ENCODE peak calls at places on chromosomes 12 and 14, in four cellular contexts. W is H9, M is H1, I is mesendoderm. D is an unnamed sample.

GRCh38 chr12:89373772-89374572 is 21.7 kb upstream of the DUSP6 start:
- DNase-seq in M (no peak), I (no peak), W (no peak), D (no peak)

GRCh38 chr14:89719371-89720075 is 235.0 kb downstream of the EFCAB11 start:
- DNase-seq in W (no peak), M (no peak), I (no peak), D (no peak)

GRCh38 chr14:102374264-102374663 is 11.5 kb downstream of the TECPR2 start:
- DNase-seq in M (no peak), W (no peak), I (no peak), D (no peak)

GRCh38 chr14:23537351-23538048 is 14.1 kb downstream of the ZFHX2 start:
- DNase-seq in W (peak; percentile 95), M (peak; percentile 77), I (peak; percentile 92), D (no peak)

GRCh38 chr14:23577004-23577681 is 1.4 kb downstream of the JPH4 start:
- DNase-seq in I (peak; percentile 46), M (peak; percentile 77), W (peak; percentile 58), D (no peak)

GRCh38 chr14:54640480-54640879 is 73.6 kb downstream of the SAMD4A start:
- DNase-seq in I (no peak), M (no peak), W (no peak), D (no peak)

GRCh38 chr12:6167327-6168280 is 32.6 kb upstream of the CD9 start:
- DNase-seq in M (no peak), I (no peak), W (no peak), D (peak; percentile 98)

GRCh38 chr12:31393004-31393550 is 67.1 kb upstream of the SINHCAF start:
- DNase-seq in I (no peak), W (no peak), M (no peak), D (no peak)

GRCh38 chr14:24198845-24199524 is 3.7 kb upstream of the TM9SF1 start:
- DNase-seq in W (no peak), M (no peak), I (no peak), D (no peak)

GRCh38 chr14:53975444-53975843 is 18.8 kb upstream of the BMP4 start:
- DNase-seq in M (no peak), W (no peak), I (no peak), D (no peak)

GRCh38 chr12:118061011-118061875 is at the start of gene WSB2:
- DNase-seq in W (peak; percentile 59), I (peak; percentile 58), M (peak; percentile 70), D (peak; percentile 49)

GRCh38 chr12:4355843-4356327 is 23.6 kb downstream of the FGF23 start:
- DNase-seq in W (peak; percentile 96), M (peak; percentile 99), I (peak; percentile 92), D (peak; percentile 63)

GRCh38 chr14:55454264-55455151 is 14.1 kb upstream of the TBPL2 start:
- DNase-seq in I (peak; percentile 13), M (peak; percentile 42), W (no peak), D (peak; percentile 66)

GRCh38 chr12:22121224-22121623 is 75.2 kb downstream of the CMAS start:
- DNase-seq in W (peak; percentile 77), M (peak; percentile 68), I (peak; percentile 34), D (no peak)

GRCh38 chr12:6234214-6234613 is 34.0 kb downstream of the CD9 start:
- DNase-seq in W (no peak), M (no peak), I (no peak), D (no peak)

GRCh38 chr12:52442600-52443061 is 8.5 kb upstream of the KRT75 start:
- DNase-seq in M (peak; percentile 56), W (peak; percentile 83), I (peak; percentile 87), D (peak; percentile 98)

GRCh38 chr14:56244138-56244789 is 126.1 kb downstream of the PELI2 start:
- DNase-seq in I (no peak), M (no peak), W (no peak), D (peak; percentile 5)

GRCh38 chr14:92702441-92702918 is 45.9 kb downstream of the LGMN start:
- DNase-seq in M (no peak), I (no peak), W (no peak), D (no peak)

GRCh38 chr12:48379784-48380183 is 29.1 kb upstream of the ZNF641 start:
- DNase-seq in I (no peak), M (no peak), W (no peak), D (no peak)

GRCh38 chr12:11801643-11802042 is 152.2 kb downstream of the ETV6 start:
- DNase-seq in I (no peak), M (no peak), W (no peak), D (peak; percentile 81)

GRCh38 chr12:113103756-113104450 is 31.7 kb downstream of the RASAL1 start:
- DNase-seq in I (peak; percentile 89), W (peak; percentile 94), M (peak; percentile 89), D (peak; percentile 20)

GRCh38 chr14:93040443-93040842 is 75.3 kb downstream of the ITPK1 start:
- DNase-seq in I (no peak), M (no peak), W (no peak), D (no peak)

GRCh38 chr14:85634205-85634604 is 104.3 kb downstream of the FLRT2 start:
- DNase-seq in I (no peak), W (no peak), M (no peak), D (no peak)

GRCh38 chr12:49984476-49984890 is 11.7 kb downstream of the AQP6 start:
- DNase-seq in I (peak; percentile 65), M (no peak), W (no peak), D (no peak)

GRCh38 chr12:78878866-78879265 is 14.3 kb downstream of the SYT1 start:
- DNase-seq in W (no peak), I (no peak), M (no peak), D (no peak)

GRCh38 chr12:101299346-101299745 is 19.4 kb downstream of the UTP20 start:
- DNase-seq in I (no peak), M (no peak), W (no peak), D (no peak)

GRCh38 chr12:32399373-32400113 is at the start of gene FGD4:
- DNase-seq in M (peak; percentile 90), W (peak; percentile 95), I (peak; percentile 96), D (peak; percentile 76)

GRCh38 chr14:39370415-39370814 is 61.8 kb downstream of the FBXO33 start:
- DNase-seq in W (no peak), I (no peak), M (no peak), D (no peak)
- H4K8ac ChIP-seq in W (no peak overlapping the region), I (no peak overlapping the region), M (no peak overlapping the region), D (no peak overlapping the region)

GRCh38 chr12:124380793-124381453 is 86.0 kb downstream of the RFLNA start:
- DNase-seq in I (peak; percentile 47), M (no peak), W (no peak), D (no peak)
- H3K79me2 ChIP-seq in I (no peaks in the 10 kb centered on the region), M (no peaks in the 10 kb centered on the region), W (no peaks in the 10 kb centered on the region), D (peaks cover 6% of the 10 kb centered on the region)

GRCh38 chr14:52767058-52767833 is 24.2 kb downstream of the GNPNAT1 start:
- DNase-seq in I (no peak), W (no peak), M (no peak), D (no peak)

GRCh38 chr14:52769889-52770288 is 21.5 kb downstream of the GNPNAT1 start:
- DNase-seq in I (no peak), M (no peak), W (no peak), D (no peak)
- H4K8ac ChIP-seq in I (no peak overlapping the region), M (no peak overlapping the region), W (no peak overlapping the region), D (no peak overlapping the region)

GRCh38 chr12:63964301-63964700 is 119.8 kb downstream of the SRGAP1 start:
- DNase-seq in M (no peak), I (peak; percentile 14), W (no peak), D (no peak)
- H3K79me2 ChIP-seq in M (peaks cover 3% of the 10 kb centered on the region), I (no peaks in the 10 kb centered on the region), W (no peaks in the 10 kb centered on the region), D (no peaks in the 10 kb centered on the region)

GRCh38 chr12:131034631-131035267 is 81.0 kb downstream of the ADGRD1 start:
- DNase-seq in W (no peak), M (no peak), I (no peak), D (no peak)
- H4K8ac ChIP-seq in W (no peak overlapping the region), M (no peak overlapping the region), I (no peak overlapping the region), D (no peak overlapping the region)

GRCh38 chr12:96375173-96375572 is 25.1 kb downstream of the CDK17 start:
- DNase-seq in M (no peak), I (no peak), W (no peak), D (no peak)

GRCh38 chr12:96368687-96369086 is 31.6 kb downstream of the CDK17 start:
- DNase-seq in I (no peak), M (no peak), W (no peak), D (no peak)

GRCh38 chr12:96368233-96368632 is 32.0 kb downstream of the CDK17 start:
- DNase-seq in M (no peak), W (no peak), I (peak; percentile 25), D (no peak)

GRCh38 chr12:96371787-96372699 is 28.2 kb downstream of the CDK17 start:
- DNase-seq in W (no peak), I (peak; percentile 53), M (no peak), D (no peak)

GRCh38 chr12:96371138-96371786 is 29.0 kb downstream of the CDK17 start:
- DNase-seq in M (no peak), W (peak; percentile 61), I (peak; percentile 71), D (no peak)
- H3K79me2 ChIP-seq in M (peaks cover 75% of the 10 kb centered on the region), W (peaks cover 7% of the 10 kb centered on the region), I (peaks cover 24% of the 10 kb centered on the region), D (no peaks in the 10 kb centered on the region)

GRCh38 chr12:132267873-132268272 is 61.5 kb downstream of the GALNT9 start:
- DNase-seq in I (no peak), W (no peak), M (no peak), D (no peak)

GRCh38 chr12:132270969-132271754 is 58.2 kb downstream of the GALNT9 start:
- DNase-seq in I (no peak), M (no peak), W (no peak), D (no peak)

GRCh38 chr12:132270516-132270915 is 58.9 kb downstream of the GALNT9 start:
- DNase-seq in W (no peak), I (no peak), M (no peak), D (no peak)

GRCh38 chr12:132268674-132269073 is 60.7 kb downstream of the GALNT9 start:
- DNase-seq in I (no peak), M (no peak), W (no peak), D (no peak)

DNA sequence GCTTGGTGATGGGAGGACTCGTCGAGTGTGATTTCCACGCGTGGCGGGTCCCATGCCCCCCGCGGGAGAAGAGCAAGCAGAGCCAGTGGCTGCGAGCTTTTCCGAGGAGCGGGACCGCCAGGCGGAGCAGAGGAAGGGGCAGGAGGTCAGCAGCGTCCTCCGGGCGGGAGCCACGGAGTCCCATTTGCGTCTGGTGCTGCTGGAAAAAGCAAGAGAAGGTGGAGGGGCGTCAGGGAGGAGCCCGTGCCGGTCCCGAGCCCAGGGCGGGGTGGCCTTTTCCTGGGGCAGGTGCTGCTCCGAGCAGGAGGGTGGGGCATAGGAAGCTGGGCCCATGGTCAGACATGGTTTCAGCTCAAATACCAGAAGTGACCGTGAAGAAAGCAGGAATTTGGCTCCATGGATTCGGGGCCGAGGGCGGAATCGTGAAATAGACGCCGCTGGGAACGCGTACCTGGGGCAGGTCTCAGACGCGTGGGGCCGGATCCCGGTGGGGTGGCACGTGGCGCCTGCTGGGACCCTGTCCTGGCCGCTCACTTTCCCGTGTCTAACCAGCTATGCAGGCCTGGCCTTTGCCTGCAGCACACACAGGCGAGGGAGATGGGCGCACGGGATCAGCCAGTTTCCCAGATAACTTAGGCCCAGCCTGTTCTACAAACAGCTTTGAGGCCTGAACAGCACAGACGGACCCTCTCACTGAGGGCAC is 60.0 kb downstream of the GALNT9 start:
- DNase-seq in W (no peak), M (no peak), I (no peak), D (no peak)
- H4K8ac ChIP-seq in W (no peak overlapping the region), M (peak overlapping the region; percentile 18), I (no peak overlapping the region), D (no peak overlapping the region)

DNA sequence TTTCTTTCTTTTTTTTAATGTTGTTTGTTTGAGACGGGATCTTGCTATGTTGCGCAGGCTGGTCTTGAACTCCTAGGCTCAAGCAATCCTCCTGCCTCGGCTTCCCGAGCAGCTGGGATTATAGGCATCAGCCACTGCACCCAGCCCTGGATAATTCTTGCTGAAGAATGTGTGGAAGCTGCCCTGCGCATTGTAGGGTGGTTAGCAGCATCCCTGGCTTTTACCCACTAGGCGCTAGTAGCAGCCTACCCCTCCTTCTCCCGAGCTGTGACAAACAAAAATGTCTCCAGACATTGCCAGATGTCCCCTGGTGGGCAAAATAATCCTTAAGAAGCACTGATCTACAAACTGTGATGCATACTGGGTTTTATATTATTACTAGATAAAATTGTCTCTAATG is 6.6 kb downstream of the DCAF4 start:
- DNase-seq in I (no peak), W (no peak), M (no peak), D (no peak)
- H3K79me2 ChIP-seq in I (peaks cover 5% of the 10 kb centered on the region), W (no peaks in the 10 kb centered on the region), M (peaks cover 14% of the 10 kb centered on the region), D (no peaks in the 10 kb centered on the region)

D was measured in trophoblast cell.